ENCODE peak calls at places on chromosomes 16 and 17, in six cellular contexts. One of them, this sample, is unnamed.

GRCh38 chr16:79801550-79802090 is 201.1 kb upstream of the MAF start:
- DNase-seq in astrocyte of the spinal cord: no peak
- DNase-seq in A549: no peak
- DNase-seq in pancreas: no peak
- DNase-seq in AG09309: no peak
- DNase-seq in cardiac fibroblast: no peak
- DNase-seq in this sample: peak

GRCh38 chr17:376936-377863 is 24.6 kb upstream of the RPH3AL start:
- DNase-seq in astrocyte of the spinal cord: no peak
- DNase-seq in A549: no peak
- DNase-seq in pancreas: no peak
- DNase-seq in AG09309: peak
- DNase-seq in cardiac fibroblast: no peak
- DNase-seq in this sample: no peak

GRCh38 chr17:15955793-15956541 is 11.0 kb downstream of the ADORA2B start:
- DNase-seq in astrocyte of the spinal cord: no peak
- DNase-seq in A549: no peak
- DNase-seq in pancreas: no peak
- DNase-seq in AG09309: no peak
- DNase-seq in cardiac fibroblast: no peak
- DNase-seq in this sample: no peak

GRCh38 chr16:11610580-11610979 is 23.9 kb upstream of the LITAF start:
- DNase-seq in astrocyte of the spinal cord: no peak
- DNase-seq in A549: no peak
- DNase-seq in pancreas: no peak
- DNase-seq in AG09309: no peak
- DNase-seq in cardiac fibroblast: no peak
- DNase-seq in this sample: no peak

GRCh38 chr17:50626037-50626574 is 8.6 kb upstream of the ABCC3 start:
- DNase-seq in astrocyte of the spinal cord: peak
- DNase-seq in A549: peak
- DNase-seq in pancreas: peak
- DNase-seq in AG09309: peak
- DNase-seq in cardiac fibroblast: peak
- DNase-seq in this sample: peak

GRCh38 chr16:11801481-11802021 is 4.5 kb upstream of the ZC3H7A start:
- DNase-seq in astrocyte of the spinal cord: no peak
- DNase-seq in A549: no peak
- DNase-seq in pancreas: no peak
- DNase-seq in AG09309: no peak
- DNase-seq in cardiac fibroblast: peak
- DNase-seq in this sample: peak

GRCh38 chr16:89923640-89924297 is 627 bp downstream of the TUBB3 start:
- DNase-seq in astrocyte of the spinal cord: no peak
- DNase-seq in A549: no peak
- DNase-seq in pancreas: peak
- DNase-seq in AG09309: no peak
- DNase-seq in cardiac fibroblast: no peak
- DNase-seq in this sample: no peak

GRCh38 chr16:48829911-48830310 is 219.9 kb upstream of the N4BP1 start:
- DNase-seq in astrocyte of the spinal cord: no peak
- DNase-seq in A549: no peak
- DNase-seq in pancreas: no peak
- DNase-seq in AG09309: no peak
- DNase-seq in cardiac fibroblast: no peak
- DNase-seq in this sample: no peak

GRCh38 chr17:2958706-2959222 is 104.6 kb downstream of the OR1D5 start:
- DNase-seq in astrocyte of the spinal cord: no peak
- DNase-seq in A549: no peak
- DNase-seq in pancreas: no peak
- DNase-seq in AG09309: no peak
- DNase-seq in cardiac fibroblast: no peak
- DNase-seq in this sample: no peak

GRCh38 chr16:5502467-5502869 is 404.9 kb upstream of the EEF2KMT start:
- DNase-seq in astrocyte of the spinal cord: no peak
- DNase-seq in A549: peak
- DNase-seq in pancreas: no peak
- DNase-seq in AG09309: no peak
- DNase-seq in cardiac fibroblast: no peak
- DNase-seq in this sample: no peak

GRCh38 chr17:50589112-50589712 is 28.7 kb downstream of the CACNA1G start:
- DNase-seq in astrocyte of the spinal cord: peak
- DNase-seq in A549: no peak
- DNase-seq in pancreas: no peak
- DNase-seq in AG09309: no peak
- DNase-seq in cardiac fibroblast: peak
- DNase-seq in this sample: no peak

GRCh38 chr16:2428051-2428786 is 1.0 kb upstream of the CCNF start:
- DNase-seq in astrocyte of the spinal cord: no peak
- DNase-seq in A549: no peak
- DNase-seq in pancreas: peak
- DNase-seq in AG09309: no peak
- DNase-seq in cardiac fibroblast: peak
- DNase-seq in this sample: peak

GRCh38 chr16:11719171-11719570 is 23.5 kb downstream of the TXNDC11 start:
- DNase-seq in astrocyte of the spinal cord: no peak
- DNase-seq in A549: no peak
- DNase-seq in pancreas: no peak
- DNase-seq in AG09309: no peak
- DNase-seq in cardiac fibroblast: no peak
- DNase-seq in this sample: no peak

GRCh38 chr16:81926036-81926435 is 85.2 kb downstream of the SDR42E1 start:
- DNase-seq in astrocyte of the spinal cord: no peak
- DNase-seq in A549: no peak
- DNase-seq in pancreas: no peak
- DNase-seq in AG09309: no peak
- DNase-seq in cardiac fibroblast: no peak
- DNase-seq in this sample: no peak

GRCh38 chr16:10339777-10340752 is 45.8 kb upstream of the ATF7IP2 start:
- DNase-seq in astrocyte of the spinal cord: no peak
- DNase-seq in A549: no peak
- DNase-seq in pancreas: no peak
- DNase-seq in AG09309: no peak
- DNase-seq in cardiac fibroblast: no peak
- DNase-seq in this sample: no peak

GRCh38 chr16:50490828-50491227 is 57.4 kb upstream of the NKD1 start:
- DNase-seq in astrocyte of the spinal cord: no peak
- DNase-seq in A549: no peak
- DNase-seq in pancreas: no peak
- DNase-seq in AG09309: no peak
- DNase-seq in cardiac fibroblast: no peak
- DNase-seq in this sample: no peak

GRCh38 chr17:74767111-74767516 is 9.0 kb downstream of the NAT9 start:
- DNase-seq in astrocyte of the spinal cord: no peak
- DNase-seq in A549: no peak
- DNase-seq in pancreas: peak
- DNase-seq in AG09309: no peak
- DNase-seq in cardiac fibroblast: no peak
- DNase-seq in this sample: no peak

GRCh38 chr17:36778458-36778857 is 158.8 kb upstream of the LHX1 start:
- DNase-seq in astrocyte of the spinal cord: no peak
- DNase-seq in A549: no peak
- DNase-seq in pancreas: no peak
- DNase-seq in AG09309: no peak
- DNase-seq in cardiac fibroblast: no peak
- DNase-seq in this sample: no peak

GRCh38 chr16:87407511-87408112 is 15.5 kb downstream of the MAP1LC3B start:
- DNase-seq in astrocyte of the spinal cord: peak
- DNase-seq in A549: no peak
- DNase-seq in pancreas: no peak
- DNase-seq in AG09309: no peak
- DNase-seq in cardiac fibroblast: peak
- DNase-seq in this sample: peak

GRCh38 chr17:13395346-13395745 is 206.4 kb downstream of the HS3ST3A1 start:
- DNase-seq in astrocyte of the spinal cord: peak
- DNase-seq in A549: no peak
- DNase-seq in pancreas: no peak
- DNase-seq in AG09309: peak
- DNase-seq in cardiac fibroblast: peak
- DNase-seq in this sample: no peak

GRCh38 chr16:81174644-81175324 is 63.7 kb upstream of the BCO1 start:
- DNase-seq in astrocyte of the spinal cord: no peak
- DNase-seq in A549: peak
- DNase-seq in pancreas: no peak
- DNase-seq in AG09309: no peak
- DNase-seq in cardiac fibroblast: peak
- DNase-seq in this sample: no peak

GRCh38 chr17:55238931-55239297 is 25.8 kb upstream of the HLF start:
- DNase-seq in astrocyte of the spinal cord: no peak
- DNase-seq in A549: peak
- DNase-seq in pancreas: no peak
- DNase-seq in AG09309: no peak
- DNase-seq in cardiac fibroblast: no peak
- DNase-seq in this sample: peak

GRCh38 chr16:12002447-12003006 is 26.0 kb downstream of the SNX29 start:
- DNase-seq in astrocyte of the spinal cord: peak
- DNase-seq in A549: no peak
- DNase-seq in pancreas: no peak
- DNase-seq in AG09309: no peak
- DNase-seq in cardiac fibroblast: peak
- DNase-seq in this sample: peak

GRCh38 chr17:41941158-41941557 is 10.7 kb downstream of the ODAD4 start:
- DNase-seq in astrocyte of the spinal cord: no peak
- DNase-seq in A549: no peak
- DNase-seq in pancreas: no peak
- DNase-seq in AG09309: no peak
- DNase-seq in cardiac fibroblast: no peak
- DNase-seq in this sample: no peak

GRCh38 chr17:67434061-67434525 is 57.0 kb downstream of the PITPNC1 start:
- DNase-seq in astrocyte of the spinal cord: no peak
- DNase-seq in A549: no peak
- DNase-seq in pancreas: no peak
- DNase-seq in AG09309: no peak
- DNase-seq in cardiac fibroblast: peak
- DNase-seq in this sample: no peak

GRCh38 chr16:89308391-89309333 is 91.2 kb downstream of the ZNF778 start:
- DNase-seq in astrocyte of the spinal cord: no peak
- DNase-seq in A549: no peak
- DNase-seq in pancreas: peak
- DNase-seq in AG09309: no peak
- DNase-seq in cardiac fibroblast: no peak
- DNase-seq in this sample: no peak

GRCh38 chr17:2656293-2656692 is 55.3 kb downstream of the CLUH start:
- DNase-seq in astrocyte of the spinal cord: no peak
- DNase-seq in A549: no peak
- DNase-seq in pancreas: no peak
- DNase-seq in AG09309: no peak
- DNase-seq in cardiac fibroblast: peak
- DNase-seq in this sample: no peak

DNA sequence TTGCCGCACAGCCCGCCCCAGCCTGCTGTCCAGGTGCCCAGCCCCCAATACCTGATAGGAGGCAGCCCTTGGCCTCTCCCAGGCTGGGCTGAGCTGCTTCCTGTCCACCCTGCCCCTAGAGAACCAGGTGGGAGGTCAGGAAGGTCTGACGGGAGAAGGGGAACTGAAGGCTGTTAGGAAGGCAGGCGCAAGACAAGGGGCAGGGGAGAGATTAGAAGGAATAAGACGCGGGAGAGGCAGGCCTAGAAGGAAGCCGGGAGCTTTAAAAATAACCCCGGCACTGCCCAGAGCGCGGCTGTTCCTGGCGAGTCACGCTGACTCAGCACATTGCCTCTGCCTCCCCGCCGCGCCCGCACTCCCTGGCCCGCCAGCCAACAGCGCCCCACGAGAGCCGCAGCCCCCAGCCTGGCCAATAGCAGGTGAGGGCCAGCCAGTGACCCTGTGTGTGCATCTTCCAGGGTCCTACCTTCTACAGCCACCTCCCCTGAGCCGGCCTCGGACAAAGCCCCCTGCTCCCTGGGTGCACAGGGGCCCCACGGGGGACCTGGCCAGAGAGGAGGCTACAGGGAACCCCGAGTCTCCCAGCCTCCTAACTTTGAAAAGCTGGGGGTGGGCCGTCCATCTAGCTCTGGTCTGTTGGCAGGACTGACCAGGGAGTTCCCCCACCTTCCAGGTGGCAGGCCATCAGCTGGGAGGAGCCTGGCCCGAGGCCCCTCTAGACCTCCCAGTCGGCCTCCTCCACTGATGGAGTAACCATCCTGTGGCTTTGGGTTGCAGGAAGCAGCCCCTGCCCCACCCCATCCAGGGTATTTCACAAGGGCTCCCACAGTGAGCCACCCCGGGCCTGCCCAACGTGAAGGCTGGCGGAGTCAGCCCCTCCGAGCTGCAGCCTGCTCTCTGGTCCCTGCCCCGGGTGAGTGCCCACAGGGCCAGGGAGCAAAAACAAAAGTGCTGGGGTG is 4.0 kb downstream of the MAFG start:
- DNase-seq in astrocyte of the spinal cord: peak
- DNase-seq in A549: peak
- DNase-seq in pancreas: peak
- DNase-seq in AG09309: peak
- DNase-seq in cardiac fibroblast: peak
- DNase-seq in this sample: peak
- TF ChIP-seq CTCF in astrocyte of the spinal cord: no peak
- TF ChIP-seq CTCF in A549: no peak
- TF ChIP-seq CTCF in pancreas: no peak
- TF ChIP-seq CTCF in AG09309: no peak
- TF ChIP-seq CTCF in cardiac fibroblast: no peak
- TF ChIP-seq CTCF in this sample: no peak

GRCh38 chr17:81230043-81230820 is 7.5 kb upstream of the CEP131 start:
- DNase-seq in astrocyte of the spinal cord: no peak
- DNase-seq in A549: peak
- DNase-seq in pancreas: peak
- DNase-seq in AG09309: no peak
- DNase-seq in cardiac fibroblast: no peak
- DNase-seq in this sample: no peak
- TF ChIP-seq CTCF in astrocyte of the spinal cord: peak
- TF ChIP-seq CTCF in A549: peak
- TF ChIP-seq CTCF in pancreas: no peak
- TF ChIP-seq CTCF in AG09309: peak
- TF ChIP-seq CTCF in cardiac fibroblast: peak
- TF ChIP-seq CTCF in this sample: no peak

GRCh38 chr17:18043491-18043890 is 4.3 kb downstream of the GID4 start:
- DNase-seq in astrocyte of the spinal cord: peak
- DNase-seq in A549: no peak
- DNase-seq in pancreas: no peak
- DNase-seq in AG09309: no peak
- DNase-seq in cardiac fibroblast: peak
- DNase-seq in this sample: no peak
- TF ChIP-seq CTCF in astrocyte of the spinal cord: peak
- TF ChIP-seq CTCF in A549: peak
- TF ChIP-seq CTCF in pancreas: no peak
- TF ChIP-seq CTCF in AG09309: no peak
- TF ChIP-seq CTCF in cardiac fibroblast: no peak
- TF ChIP-seq CTCF in this sample: peak

GRCh38 chr16:52069866-52070265 is 477.1 kb downstream of the TOX3 start:
- DNase-seq in astrocyte of the spinal cord: peak
- DNase-seq in A549: peak
- DNase-seq in pancreas: no peak
- DNase-seq in AG09309: no peak
- DNase-seq in cardiac fibroblast: peak
- DNase-seq in this sample: peak
- TF ChIP-seq CTCF in astrocyte of the spinal cord: peak
- TF ChIP-seq CTCF in A549: peak
- TF ChIP-seq CTCF in pancreas: no peak
- TF ChIP-seq CTCF in AG09309: no peak
- TF ChIP-seq CTCF in cardiac fibroblast: no peak
- TF ChIP-seq CTCF in this sample: peak

GRCh38 chr17:43779145-43780125 is 658 bp upstream of the DUSP3 start:
- DNase-seq in astrocyte of the spinal cord: peak
- DNase-seq in A549: peak
- DNase-seq in pancreas: no peak
- DNase-seq in AG09309: no peak
- DNase-seq in cardiac fibroblast: peak
- DNase-seq in this sample: no peak
- TF ChIP-seq CTCF in astrocyte of the spinal cord: peak
- TF ChIP-seq CTCF in A549: peak
- TF ChIP-seq CTCF in pancreas: no peak
- TF ChIP-seq CTCF in AG09309: peak
- TF ChIP-seq CTCF in cardiac fibroblast: peak
- TF ChIP-seq CTCF in this sample: no peak

This sample was measured in RWPE1.